ENCODE peak calls at places on chromosome 17, in nine cellular contexts. R, L, N, X, M, D, E, V and K are unnamed samples.

GRCh38 chr17:82752371-82753200 is 721 bp downstream of the TBCD start:
- DNase-seq in X (no peak), E (peak), M (no peak), R (no peak), N (peak), V (no peak), L (no peak), D (no peak), K (no peak)

GRCh38 chr17:7552621-7553051 is 3.8 kb downstream of the TNFSF12 start:
- DNase-seq in X (no peak), M (no peak), E (no peak), V (no peak), D (no peak), N (no peak), L (peak), R (no peak), K (no peak)

GRCh38 chr17:55442462-55442861 is 20.8 kb upstream of the MMD start:
- DNase-seq in D (no peak), L (no peak), N (no peak), M (no peak), R (no peak), E (no peak), X (no peak), V (no peak), K (no peak)

GRCh38 chr17:74437702-74438101 is 5.8 kb downstream of the GPRC5C start:
- DNase-seq in R (no peak), D (no peak), V (peak), E (no peak), M (peak), L (no peak), X (no peak), N (no peak), K (no peak)

GRCh38 chr17:48529191-48529979 is 1.4 kb downstream of the HOXB1 start:
- DNase-seq in N (no peak), R (no peak), X (no peak), D (no peak), E (no peak), L (no peak), V (no peak), M (no peak), K (no peak)

GRCh38 chr17:17181666-17182600 is 24.2 kb downstream of the PLD6 start:
- DNase-seq in L (peak), N (no peak), R (no peak), E (no peak), M (no peak), D (no peak), X (peak), V (no peak), K (peak)

GRCh38 chr17:82941021-82942001 is 101.5 kb upstream of the ZNF750 start:
- DNase-seq in D (no peak), R (no peak), L (no peak), N (no peak), X (no peak), M (no peak), V (no peak), E (no peak), K (no peak)

GRCh38 chr17:79947351-79948031 is 88.2 kb downstream of the TBC1D16 start:
- DNase-seq in D (no peak), N (no peak), R (peak), E (no peak), M (no peak), X (no peak), L (no peak), V (no peak), K (no peak)

GRCh38 chr17:34675605-34676004 is 96.2 kb downstream of the TMEM132E start:
- DNase-seq in L (no peak), V (no peak), D (no peak), R (no peak), M (no peak), X (no peak), E (no peak), N (no peak), K (no peak)

GRCh38 chr17:67995568-67996191 is 589 bp downstream of the C17orf58 start:
- DNase-seq in E (peak), L (no peak), M (peak), X (peak), D (no peak), V (peak), R (no peak), N (peak), K (peak)

GRCh38 chr17:72671034-72671433 is 421.5 kb downstream of the SLC39A11 start:
- DNase-seq in E (no peak), V (no peak), M (no peak), X (no peak), R (no peak), L (no peak), D (no peak), N (no peak), K (no peak)

GRCh38 chr17:73990290-73990689 is 213.2 kb upstream of the RPL38 start:
- DNase-seq in R (no peak), N (no peak), D (no peak), L (no peak), M (no peak), E (no peak), X (no peak), V (no peak), K (no peak)

GRCh38 chr17:50627782-50628601 is 6.7 kb upstream of the ABCC3 start:
- DNase-seq in M (peak), X (no peak), N (no peak), V (no peak), E (peak), L (no peak), R (no peak), D (no peak), K (no peak)

GRCh38 chr17:45789874-45790273 is 5.8 kb downstream of the CRHR1 start:
- DNase-seq in D (no peak), N (no peak), V (peak), X (no peak), E (no peak), L (no peak), M (no peak), R (no peak), K (no peak)

GRCh38 chr17:6796887-6797490 is 21.0 kb downstream of the FBXO39 start:
- DNase-seq in R (peak), L (no peak), N (no peak), M (no peak), V (no peak), D (peak), X (no peak), E (no peak), K (no peak)

GRCh38 chr17:11182430-11182829 is 58.6 kb upstream of the SHISA6 start:
- DNase-seq in R (no peak), X (no peak), N (no peak), V (no peak), M (peak), L (no peak), E (no peak), D (no peak), K (no peak)

GRCh38 chr17:78736526-78737079 is 45.5 kb downstream of the CYTH1 start:
- DNase-seq in E (no peak), R (peak), D (no peak), L (peak), X (peak), N (no peak), M (peak), V (peak), K (peak)

GRCh38 chr17:15944720-15945492 is at the start of gene ADORA2B:
- DNase-seq in L (no peak), D (peak), V (peak), M (peak), N (peak), E (peak), X (peak), R (no peak), K (peak)

GRCh38 chr17:14330492-14330920 is 29.6 kb downstream of the HS3ST3B1 start:
- DNase-seq in X (no peak), L (no peak), D (peak), N (peak), R (no peak), E (no peak), V (no peak), M (peak), K (no peak)

GRCh38 chr17:75891605-75892555 is 4.9 kb downstream of the TRIM65 start:
- DNase-seq in V (no peak), R (no peak), L (no peak), D (no peak), M (no peak), X (no peak), N (no peak), E (no peak), K (no peak)

GRCh38 chr17:16910341-16910740 is 61.6 kb downstream of the TNFRSF13B start:
- DNase-seq in N (no peak), M (no peak), E (no peak), D (no peak), V (no peak), X (no peak), L (no peak), R (no peak), K (no peak)

GRCh38 chr17:4540224-4541040 is 14.8 kb downstream of the MYBBP1A start:
- DNase-seq in D (no peak), N (no peak), M (peak), X (no peak), V (no peak), E (no peak), R (no peak), L (no peak), K (no peak)

GRCh38 chr17:29495011-29495410 is 71.8 kb downstream of the ABHD15 start:
- DNase-seq in V (no peak), L (no peak), D (peak), X (no peak), N (peak), E (no peak), R (peak), M (no peak), K (no peak)

GRCh38 chr17:35898283-35899070 is 18.3 kb upstream of the CCL5 start:
- DNase-seq in E (peak), D (no peak), M (no peak), R (peak), V (no peak), N (no peak), X (peak), L (no peak), K (peak)

GRCh38 chr17:74457820-74458166 is 8.6 kb upstream of the CD300A start:
- DNase-seq in N (no peak), V (no peak), M (no peak), X (no peak), D (no peak), R (no peak), E (no peak), L (no peak), K (no peak)

GRCh38 chr17:17462048-17462824 is 14.6 kb upstream of the MED9 start:
- DNase-seq in V (no peak), M (no peak), L (no peak), X (no peak), N (no peak), E (no peak), D (no peak), R (no peak), K (no peak)

GRCh38 chr17:82528484-82529265 is 9.1 kb downstream of the FOXK2 start:
- DNase-seq in M (no peak), R (peak), L (no peak), X (no peak), V (peak), D (peak), N (peak), E (peak), K (no peak)

GRCh38 chr17:2406903-2407790 is 6.3 kb upstream of the MNT start:
- DNase-seq in L (no peak), M (no peak), V (no peak), R (peak), X (no peak), E (no peak), N (peak), D (peak), K (peak)

GRCh38 chr17:14886200-14886739 is 378.9 kb downstream of the PMP22 start:
- DNase-seq in R (peak), X (no peak), D (peak), E (no peak), L (no peak), M (peak), N (no peak), V (no peak), K (no peak)

GRCh38 chr17:17570207-17570797 is 21.2 kb downstream of the PEMT start:
- DNase-seq in L (no peak), N (peak), R (peak), E (peak), M (peak), D (no peak), V (peak), X (no peak), K (peak)

GRCh38 chr17:37791434-37791833 is 46.6 kb upstream of the HNF1B start:
- DNase-seq in L (peak), M (peak), N (peak), D (peak), R (peak), E (no peak), V (no peak), X (peak), K (peak)

GRCh38 chr17:50563095-50563511 is 2.6 kb downstream of the CACNA1G start:
- DNase-seq in D (no peak), E (no peak), L (peak), N (no peak), V (no peak), X (no peak), R (no peak), M (no peak), K (no peak)

GRCh38 chr17:81488276-81488860 is 24.2 kb downstream of the ACTG1 start:
- DNase-seq in V (no peak), E (no peak), M (no peak), N (no peak), D (no peak), R (no peak), L (no peak), X (no peak), K (no peak)

GRCh38 chr17:48012151-48012520 is 25.5 kb downstream of the COPZ2 start:
- DNase-seq in N (peak), M (peak), E (peak), R (no peak), V (peak), X (peak), D (peak), L (peak), K (peak)